ENCODE peak calls at places on chromosomes 7 and 10, in eight cellular contexts. One of them, this sample, is unnamed.

GRCh38 chr7:82345886-82346285 is 97.7 kb downstream of the CACNA2D1 start:
- DNase-seq in CD4-positive, alpha-beta memory T cell: no peak
- DNase-seq in HCT116: no peak
- DNase-seq in ovary: no peak
- DNase-seq in adrenal gland: no peak
- DNase-seq in neuronal stem cell: no peak
- DNase-seq in kidney: no peak
- DNase-seq in hypothalamus: no peak
- DNase-seq in this sample: no peak

GRCh38 chr10:48450811-48451466 is 144.5 kb downstream of the MAPK8 start:
- DNase-seq in kidney: no peak
- DNase-seq in adrenal gland: no peak
- DNase-seq in ovary: no peak
- DNase-seq in hypothalamus: no peak
- DNase-seq in HCT116: no peak
- DNase-seq in neuronal stem cell: no peak
- DNase-seq in CD4-positive, alpha-beta memory T cell: no peak
- DNase-seq in this sample: no peak

GRCh38 chr10:122504551-122504950 is 43.2 kb downstream of the HTRA1 start:
- DNase-seq in kidney: peak
- DNase-seq in HCT116: no peak
- DNase-seq in CD4-positive, alpha-beta memory T cell: no peak
- DNase-seq in neuronal stem cell: no peak
- DNase-seq in ovary: peak
- DNase-seq in hypothalamus: peak
- DNase-seq in adrenal gland: peak
- DNase-seq in this sample: no peak

GRCh38 chr7:91628742-91629141 is 251.8 kb downstream of the MTERF1 start:
- DNase-seq in adrenal gland: no peak
- DNase-seq in CD4-positive, alpha-beta memory T cell: no peak
- DNase-seq in hypothalamus: no peak
- DNase-seq in HCT116: no peak
- DNase-seq in neuronal stem cell: no peak
- DNase-seq in kidney: no peak
- DNase-seq in ovary: no peak
- DNase-seq in this sample: no peak

GRCh38 chr10:6669269-6669859 is 89.3 kb upstream of the PRKCQ start:
- DNase-seq in hypothalamus: no peak
- DNase-seq in kidney: no peak
- DNase-seq in neuronal stem cell: peak
- DNase-seq in adrenal gland: no peak
- DNase-seq in ovary: no peak
- DNase-seq in HCT116: peak
- DNase-seq in CD4-positive, alpha-beta memory T cell: peak
- DNase-seq in this sample: no peak

GRCh38 chr10:79387974-79388850 is 40.9 kb downstream of the PPIF start:
- DNase-seq in neuronal stem cell: no peak
- DNase-seq in kidney: peak
- DNase-seq in ovary: no peak
- DNase-seq in hypothalamus: no peak
- DNase-seq in HCT116: no peak
- DNase-seq in adrenal gland: no peak
- DNase-seq in CD4-positive, alpha-beta memory T cell: no peak
- DNase-seq in this sample: no peak

GRCh38 chr7:118350260-118350659 is 125.8 kb downstream of the ANKRD7 start:
- DNase-seq in hypothalamus: no peak
- DNase-seq in kidney: no peak
- DNase-seq in HCT116: no peak
- DNase-seq in ovary: no peak
- DNase-seq in CD4-positive, alpha-beta memory T cell: no peak
- DNase-seq in adrenal gland: no peak
- DNase-seq in neuronal stem cell: no peak
- DNase-seq in this sample: no peak

GRCh38 chr10:48273741-48274140 is 755 bp downstream of the FRMPD2 start:
- DNase-seq in HCT116: no peak
- DNase-seq in kidney: no peak
- DNase-seq in hypothalamus: no peak
- DNase-seq in adrenal gland: no peak
- DNase-seq in neuronal stem cell: no peak
- DNase-seq in CD4-positive, alpha-beta memory T cell: no peak
- DNase-seq in ovary: no peak
- DNase-seq in this sample: no peak

GRCh38 chr7:129635300-129636029 is 23.9 kb downstream of the NRF1 start:
- DNase-seq in kidney: no peak
- DNase-seq in neuronal stem cell: peak
- DNase-seq in hypothalamus: peak
- DNase-seq in HCT116: peak
- DNase-seq in CD4-positive, alpha-beta memory T cell: peak
- DNase-seq in ovary: peak
- DNase-seq in adrenal gland: peak
- DNase-seq in this sample: peak

GRCh38 chr10:121572857-121573540 is 25.2 kb downstream of the FGFR2 start:
- DNase-seq in ovary: no peak
- DNase-seq in adrenal gland: no peak
- DNase-seq in kidney: no peak
- DNase-seq in hypothalamus: no peak
- DNase-seq in CD4-positive, alpha-beta memory T cell: no peak
- DNase-seq in HCT116: no peak
- DNase-seq in neuronal stem cell: no peak
- DNase-seq in this sample: no peak

GRCh38 chr7:142400042-142400441 is 142.2 kb upstream of the PRSS58 start:
- DNase-seq in ovary: no peak
- DNase-seq in neuronal stem cell: no peak
- DNase-seq in HCT116: no peak
- DNase-seq in CD4-positive, alpha-beta memory T cell: no peak
- DNase-seq in kidney: no peak
- DNase-seq in adrenal gland: no peak
- DNase-seq in hypothalamus: no peak
- DNase-seq in this sample: no peak

GRCh38 chr7:3436112-3436511 is 135.1 kb downstream of the SDK1 start:
- DNase-seq in neuronal stem cell: no peak
- DNase-seq in kidney: no peak
- DNase-seq in adrenal gland: no peak
- DNase-seq in ovary: no peak
- DNase-seq in CD4-positive, alpha-beta memory T cell: no peak
- DNase-seq in hypothalamus: no peak
- DNase-seq in HCT116: no peak
- DNase-seq in this sample: no peak

GRCh38 chr7:115208710-115209540 is 287.0 kb downstream of the MDFIC start:
- DNase-seq in kidney: no peak
- DNase-seq in ovary: no peak
- DNase-seq in HCT116: no peak
- DNase-seq in CD4-positive, alpha-beta memory T cell: no peak
- DNase-seq in adrenal gland: no peak
- DNase-seq in neuronal stem cell: no peak
- DNase-seq in hypothalamus: no peak
- DNase-seq in this sample: no peak

GRCh38 chr7:96069361-96069760 is 252.5 kb downstream of the SLC25A13 start:
- DNase-seq in CD4-positive, alpha-beta memory T cell: no peak
- DNase-seq in adrenal gland: no peak
- DNase-seq in ovary: no peak
- DNase-seq in kidney: no peak
- DNase-seq in HCT116: no peak
- DNase-seq in neuronal stem cell: no peak
- DNase-seq in hypothalamus: no peak
- DNase-seq in this sample: no peak

GRCh38 chr10:47288916-47289495 is 11.0 kb upstream of the GDF10 start:
- DNase-seq in ovary: no peak
- DNase-seq in adrenal gland: peak
- DNase-seq in CD4-positive, alpha-beta memory T cell: no peak
- DNase-seq in kidney: no peak
- DNase-seq in hypothalamus: no peak
- DNase-seq in HCT116: no peak
- DNase-seq in neuronal stem cell: no peak
- DNase-seq in this sample: no peak

GRCh38 chr7:6015917-6016652 is 7.0 kb downstream of the AIMP2 start:
- DNase-seq in adrenal gland: peak
- DNase-seq in neuronal stem cell: no peak
- DNase-seq in kidney: peak
- DNase-seq in hypothalamus: peak
- DNase-seq in HCT116: no peak
- DNase-seq in CD4-positive, alpha-beta memory T cell: no peak
- DNase-seq in ovary: peak
- DNase-seq in this sample: no peak

GRCh38 chr7:17158261-17158660 is 140.2 kb upstream of the AHR start:
- DNase-seq in hypothalamus: no peak
- DNase-seq in adrenal gland: no peak
- DNase-seq in HCT116: no peak
- DNase-seq in kidney: no peak
- DNase-seq in neuronal stem cell: no peak
- DNase-seq in CD4-positive, alpha-beta memory T cell: no peak
- DNase-seq in ovary: no peak
- DNase-seq in this sample: no peak

GRCh38 chr7:139798892-139799291 is 21.1 kb upstream of the HIPK2 start:
- DNase-seq in neuronal stem cell: no peak
- DNase-seq in HCT116: no peak
- DNase-seq in adrenal gland: no peak
- DNase-seq in hypothalamus: no peak
- DNase-seq in CD4-positive, alpha-beta memory T cell: no peak
- DNase-seq in ovary: no peak
- DNase-seq in kidney: no peak
- DNase-seq in this sample: no peak

GRCh38 chr10:488933-489215 is 200.6 kb downstream of the DIP2C start:
- DNase-seq in hypothalamus: no peak
- DNase-seq in kidney: peak
- DNase-seq in CD4-positive, alpha-beta memory T cell: no peak
- DNase-seq in HCT116: no peak
- DNase-seq in ovary: no peak
- DNase-seq in neuronal stem cell: no peak
- DNase-seq in adrenal gland: peak
- DNase-seq in this sample: no peak

GRCh38 chr7:127393370-127394058 is 1.0 kb upstream of the ZNF800 start:
- DNase-seq in ovary: peak
- DNase-seq in adrenal gland: peak
- DNase-seq in kidney: no peak
- DNase-seq in hypothalamus: no peak
- DNase-seq in neuronal stem cell: peak
- DNase-seq in CD4-positive, alpha-beta memory T cell: no peak
- DNase-seq in HCT116: no peak
- DNase-seq in this sample: no peak

GRCh38 chr7:129646369-129647021 is 35.0 kb downstream of the NRF1 start:
- DNase-seq in adrenal gland: no peak
- DNase-seq in HCT116: no peak
- DNase-seq in kidney: no peak
- DNase-seq in hypothalamus: no peak
- DNase-seq in CD4-positive, alpha-beta memory T cell: no peak
- DNase-seq in neuronal stem cell: no peak
- DNase-seq in ovary: no peak
- DNase-seq in this sample: no peak

GRCh38 chr10:2994562-2994961 is 72.8 kb upstream of the PFKP start:
- DNase-seq in CD4-positive, alpha-beta memory T cell: no peak
- DNase-seq in adrenal gland: no peak
- DNase-seq in ovary: no peak
- DNase-seq in HCT116: no peak
- DNase-seq in neuronal stem cell: no peak
- DNase-seq in hypothalamus: no peak
- DNase-seq in kidney: no peak
- DNase-seq in this sample: no peak

GRCh38 chr10:36578306-36578705 is 547.1 kb upstream of the ANKRD30A start:
- DNase-seq in CD4-positive, alpha-beta memory T cell: no peak
- DNase-seq in HCT116: no peak
- DNase-seq in kidney: no peak
- DNase-seq in ovary: no peak
- DNase-seq in hypothalamus: no peak
- DNase-seq in adrenal gland: no peak
- DNase-seq in neuronal stem cell: no peak
- DNase-seq in this sample: no peak

GRCh38 chr7:41096921-41097320 is 606.0 kb downstream of the INHBA start:
- DNase-seq in HCT116: no peak
- DNase-seq in CD4-positive, alpha-beta memory T cell: no peak
- DNase-seq in ovary: no peak
- DNase-seq in kidney: no peak
- DNase-seq in neuronal stem cell: no peak
- DNase-seq in hypothalamus: no peak
- DNase-seq in adrenal gland: no peak
- DNase-seq in this sample: no peak

GRCh38 chr7:28069788-28070187 is 110.8 kb downstream of the JAZF1 start:
- DNase-seq in adrenal gland: peak
- DNase-seq in ovary: peak
- DNase-seq in hypothalamus: peak
- DNase-seq in HCT116: no peak
- DNase-seq in kidney: no peak
- DNase-seq in neuronal stem cell: no peak
- DNase-seq in CD4-positive, alpha-beta memory T cell: no peak
- DNase-seq in this sample: no peak

GRCh38 chr7:2004841-2005351 is 227.8 kb downstream of the MAD1L1 start:
- DNase-seq in hypothalamus: no peak
- DNase-seq in CD4-positive, alpha-beta memory T cell: no peak
- DNase-seq in kidney: peak
- DNase-seq in ovary: peak
- DNase-seq in adrenal gland: no peak
- DNase-seq in neuronal stem cell: no peak
- DNase-seq in HCT116: no peak
- DNase-seq in this sample: no peak

GRCh38 chr7:6725003-6725402 is 18.3 kb upstream of the ZNF12 start:
- DNase-seq in neuronal stem cell: no peak
- DNase-seq in adrenal gland: no peak
- DNase-seq in CD4-positive, alpha-beta memory T cell: no peak
- DNase-seq in ovary: no peak
- DNase-seq in hypothalamus: no peak
- DNase-seq in HCT116: no peak
- DNase-seq in kidney: no peak
- DNase-seq in this sample: no peak

GRCh38 chr10:87626422-87626892 is 33.2 kb upstream of the PAPSS2 start:
- DNase-seq in kidney: no peak
- DNase-seq in HCT116: no peak
- DNase-seq in CD4-positive, alpha-beta memory T cell: no peak
- DNase-seq in adrenal gland: no peak
- DNase-seq in hypothalamus: no peak
- DNase-seq in ovary: no peak
- DNase-seq in neuronal stem cell: no peak
- DNase-seq in this sample: no peak

GRCh38 chr10:2986341-2986933 is 80.9 kb upstream of the PFKP start:
- DNase-seq in kidney: peak
- DNase-seq in adrenal gland: no peak
- DNase-seq in hypothalamus: no peak
- DNase-seq in HCT116: no peak
- DNase-seq in neuronal stem cell: no peak
- DNase-seq in CD4-positive, alpha-beta memory T cell: no peak
- DNase-seq in ovary: no peak
- DNase-seq in this sample: no peak

GRCh38 chr10:4266387-4267083 is 481.5 kb upstream of the KLF6 start:
- DNase-seq in kidney: no peak
- DNase-seq in hypothalamus: no peak
- DNase-seq in adrenal gland: no peak
- DNase-seq in ovary: no peak
- DNase-seq in neuronal stem cell: no peak
- DNase-seq in HCT116: no peak
- DNase-seq in CD4-positive, alpha-beta memory T cell: no peak
- DNase-seq in this sample: no peak

GRCh38 chr10:26437637-26438461 is at the start of gene APBB1IP:
- DNase-seq in adrenal gland: peak
- DNase-seq in hypothalamus: peak
- DNase-seq in CD4-positive, alpha-beta memory T cell: peak
- DNase-seq in kidney: peak
- DNase-seq in neuronal stem cell: no peak
- DNase-seq in HCT116: no peak
- DNase-seq in ovary: no peak
- DNase-seq in this sample: peak

GRCh38 chr7:13920053-13920697 is 69.3 kb downstream of the ETV1 start:
- DNase-seq in neuronal stem cell: peak
- DNase-seq in adrenal gland: no peak
- DNase-seq in ovary: no peak
- DNase-seq in hypothalamus: no peak
- DNase-seq in kidney: no peak
- DNase-seq in CD4-positive, alpha-beta memory T cell: no peak
- DNase-seq in HCT116: peak
- DNase-seq in this sample: no peak

GRCh38 chr10:103845983-103846382 is 9.4 kb downstream of the SH3PXD2A start:
- DNase-seq in neuronal stem cell: no peak
- DNase-seq in hypothalamus: no peak
- DNase-seq in adrenal gland: no peak
- DNase-seq in kidney: no peak
- DNase-seq in CD4-positive, alpha-beta memory T cell: peak
- DNase-seq in ovary: peak
- DNase-seq in HCT116: no peak
- DNase-seq in this sample: no peak

GRCh38 chr10:123559823-123560092 is 106.4 kb upstream of the GPR26 start:
- DNase-seq in adrenal gland: peak
- DNase-seq in kidney: no peak
- DNase-seq in HCT116: no peak
- DNase-seq in ovary: no peak
- DNase-seq in CD4-positive, alpha-beta memory T cell: no peak
- DNase-seq in neuronal stem cell: no peak
- DNase-seq in hypothalamus: no peak
- DNase-seq in this sample: no peak

This sample was measured in effector CD8-positive, alpha-beta T cell.